ENCODE peak calls at places on chromosomes 5 and 9, in five cellular contexts. O is left ventricle myocardium superior; C is iris pigment epithelial cell; B is CD4-positive, alpha-beta memory T cell; U is GM23338. Q is an unnamed sample.

GRCh38 chr5:138583984-138584637 is 8.9 kb upstream of the HSPA9 start:
- DNase-seq in O (no peak), C (no peak), B (no peak), U (no peak), Q (no peak)

GRCh38 chr5:43616535-43616934 is 13.6 kb downstream of the NNT start:
- DNase-seq in O (no peak), C (peak; percentile 80), B (no peak), U (no peak), Q (no peak)

GRCh38 chr5:37918420-37918819 is 78.6 kb upstream of the GDNF start:
- DNase-seq in O (no peak), C (no peak), B (no peak), U (no peak), Q (no peak)

GRCh38 chr9:98066235-98066634 is 9.7 kb downstream of the NANS start:
- DNase-seq in O (no peak), C (no peak), B (no peak), U (no peak), Q (no peak)

GRCh38 chr5:59069438-59070079 is 486.7 kb downstream of the RAB3C start:
- DNase-seq in O (no peak), C (peak; percentile 97), B (no peak), U (no peak), Q (no peak)

GRCh38 chr9:93640027-93640426 is 63.6 kb downstream of the PHF2 start:
- DNase-seq in O (no peak), C (no peak), B (no peak), U (no peak), Q (no peak)

GRCh38 chr5:61919920-61920319 is 386.1 kb upstream of the KIF2A start:
- DNase-seq in O (no peak), C (peak; percentile 59), B (no peak), U (no peak), Q (no peak)

GRCh38 chr9:18338042-18338441 is 135.9 kb upstream of the ADAMTSL1 start:
- DNase-seq in O (no peak), C (peak; percentile 54), B (no peak), U (no peak), Q (no peak)

GRCh38 chr5:453725-454481 is 10.9 kb downstream of the EXOC3 start:
- DNase-seq in O (peak; percentile 13), C (no peak), B (no peak), U (no peak), Q (peak; percentile 25)

GRCh38 chr9:89919171-89919681 is 314.4 kb downstream of the GADD45G start:
- DNase-seq in O (peak; percentile 55), C (no peak), B (peak; percentile 22), U (peak; percentile 82), Q (peak; percentile 88)

GRCh38 chr5:63687854-63688253 is 274.4 kb downstream of the HTR1A start:
- DNase-seq in O (no peak), C (no peak), B (no peak), U (peak; percentile 5), Q (no peak)

GRCh38 chr5:124102491-124102890 is 590.5 kb downstream of the CSNK1G3 start:
- DNase-seq in O (no peak), C (peak; percentile 10), B (no peak), U (no peak), Q (no peak)

GRCh38 chr5:158878227-158878626 is 221.5 kb downstream of the EBF1 start:
- DNase-seq in O (no peak), C (no peak), B (no peak), U (no peak), Q (no peak)

GRCh38 chr5:109922396-109922995 is 232.8 kb downstream of the MAN2A1 start:
- DNase-seq in O (no peak), C (no peak), B (peak; percentile 20), U (no peak), Q (no peak)

GRCh38 chr9:114184071-114184470 is 28.7 kb downstream of the COL27A1 start:
- DNase-seq in O (no peak), C (peak; percentile 79), B (no peak), U (no peak), Q (no peak)

Q was measured in H9.